ENCODE peak calls at places on chromosomes 16 and 17, in six cellular contexts. P is A549, V is tibial nerve, I is breast epithelium, M is PC-3, K is brain microvascular endothelial cell. G is an unnamed sample.

GRCh38 chr16:30787613-30788378 is 791 bp upstream of the ZNF629 start:
- DNase-seq in P (no peak), V (no peak), I (no peak), M (no peak), K (no peak), G (no peak)

GRCh38 chr17:63996430-63997182 is 1.5 kb upstream of the PRR29 start:
- DNase-seq in P (no peak), V (no peak), I (peak), M (no peak), K (no peak), G (no peak)

GRCh38 chr17:50601789-50602375 is 32.8 kb upstream of the ABCC3 start:
- DNase-seq in P (no peak), V (no peak), I (no peak), M (no peak), K (no peak), G (no peak)

GRCh38 chr16:85944572-85945423 is 45.8 kb downstream of the IRF8 start:
- DNase-seq in P (no peak), V (no peak), I (no peak), M (no peak), K (no peak), G (no peak)

GRCh38 chr17:83099570-83100181 is 20.3 kb downstream of the METRNL start:
- DNase-seq in P (no peak), V (no peak), I (no peak), M (no peak), K (no peak), G (peak)

GRCh38 chr16:56013962-56014552 is 138.9 kb upstream of the CES5A start:
- DNase-seq in P (no peak), V (no peak), I (no peak), M (peak), K (peak), G (peak)

GRCh38 chr16:87507351-87508069 is 14.7 kb upstream of the ZCCHC14 start:
- DNase-seq in P (no peak), V (no peak), I (no peak), M (no peak), K (no peak), G (no peak)

GRCh38 chr17:29825604-29826003 is 104.4 kb downstream of the SSH2 start:
- DNase-seq in P (no peak), V (no peak), I (no peak), M (no peak), K (no peak), G (no peak)

GRCh38 chr17:32819787-32820186 is 57.1 kb downstream of the MYO1D start:
- DNase-seq in P (no peak), V (no peak), I (no peak), M (no peak), K (no peak), G (no peak)

GRCh38 chr17:45895304-45895968 is 1.1 kb downstream of the MAPT start:
- DNase-seq in P (peak), V (no peak), I (peak), M (peak), K (no peak), G (peak)

GRCh38 chr17:1999557-2000251 is 25.4 kb downstream of the RTN4RL1 start:
- DNase-seq in P (no peak), V (no peak), I (peak), M (peak), K (no peak), G (peak)

GRCh38 chr16:22373662-22374310 is 633 bp downstream of the CDR2 start:
- DNase-seq in P (no peak), V (peak), I (peak), M (no peak), K (no peak), G (peak)

GRCh38 chr17:1711804-1712203 is 1.6 kb upstream of the TLCD2 start:
- DNase-seq in P (no peak), V (no peak), I (no peak), M (no peak), K (no peak), G (peak)

GRCh38 chr17:80931421-80932265 is 60.0 kb upstream of the CHMP6 start:
- DNase-seq in P (no peak), V (no peak), I (no peak), M (no peak), K (peak), G (peak)

GRCh38 chr17:43549496-43549895 is 3.4 kb upstream of the ETV4 start:
- DNase-seq in P (no peak), V (no peak), I (no peak), M (no peak), K (no peak), G (no peak)

GRCh38 chr17:74878658-74879057 is 5.9 kb upstream of the FDXR start:
- DNase-seq in P (no peak), V (no peak), I (no peak), M (no peak), K (no peak), G (no peak)

DNA sequence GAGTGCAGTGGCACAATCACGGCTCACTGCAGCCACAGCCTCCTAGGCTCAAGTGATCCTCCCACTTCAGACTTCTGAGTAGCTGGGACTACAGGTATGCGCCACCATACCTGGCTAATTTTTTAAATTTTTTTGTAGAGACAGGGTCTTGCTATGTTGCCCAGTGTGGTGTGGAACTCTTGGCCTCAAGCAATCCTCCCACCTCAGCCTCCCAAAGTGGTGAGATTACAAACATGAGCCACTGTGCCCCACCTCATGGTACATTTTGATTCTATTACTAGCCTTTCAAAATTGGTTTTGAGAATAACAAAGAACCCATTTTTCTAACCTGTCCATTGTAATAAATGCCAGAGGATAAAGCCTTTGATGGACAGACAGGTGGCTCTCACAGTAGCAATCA is 1.4 kb downstream of the CCDC43 start:
- DNase-seq in P (no peak), V (no peak), I (no peak), M (no peak), K (no peak), G (no peak)
- H3K4me3 ChIP-seq in P (peak), V (no peak), I (no peak), M (peak), K (no peak), G (no peak)

DNA sequence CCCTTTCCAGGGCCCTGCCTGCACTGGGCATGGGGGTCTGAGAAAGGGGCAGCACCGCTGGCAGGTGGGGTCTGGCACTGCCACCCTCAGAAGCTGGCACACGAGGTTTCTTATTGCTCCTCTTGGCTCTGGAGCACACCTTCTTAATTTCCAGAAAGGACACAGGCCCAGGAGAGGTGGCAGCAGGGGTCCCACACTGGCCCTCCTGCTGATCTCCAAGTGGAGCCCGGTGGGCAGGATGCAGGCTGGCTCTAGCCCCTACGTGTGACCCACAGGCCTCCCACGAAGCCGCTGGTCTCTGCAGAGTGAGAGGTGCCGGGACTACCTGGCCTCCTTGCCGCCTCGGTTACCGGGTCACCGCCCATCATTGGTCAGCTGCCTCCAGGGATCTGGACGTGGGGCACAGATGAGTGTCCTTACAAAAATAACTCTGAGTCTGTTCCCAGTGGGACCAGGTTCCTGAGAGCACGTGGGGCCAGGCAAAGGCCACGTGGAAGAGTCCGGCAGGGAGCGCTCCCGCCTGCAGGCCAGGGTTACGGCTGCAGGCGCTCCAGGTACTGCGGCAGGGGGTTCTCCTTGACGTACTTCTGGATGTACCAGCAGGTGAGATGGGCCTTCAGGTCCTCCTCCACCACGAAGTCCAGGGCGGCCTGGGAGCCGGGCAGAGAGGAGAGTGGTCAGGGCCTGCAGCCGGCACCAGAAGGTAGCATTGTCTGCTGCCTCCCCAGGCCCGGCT is 10.3 kb downstream of the NATD1 start:
- DNase-seq in P (no peak), V (no peak), I (no peak), M (no peak), K (no peak), G (no peak)
- TF ChIP-seq CTCF in P (no peak), V (no peak), I (no peak), M (no peak), K (no peak), G (no peak)

GRCh38 chr17:72305964-72306551 is 185.2 kb downstream of the SOX9 start:
- DNase-seq in P (no peak), V (peak), I (no peak), M (no peak), K (no peak), G (peak)

GRCh38 chr17:72311004-72311403 is 190.2 kb downstream of the SOX9 start:
- DNase-seq in P (no peak), V (no peak), I (no peak), M (no peak), K (no peak), G (no peak)

GRCh38 chr17:72305472-72305871 is 184.7 kb downstream of the SOX9 start:
- DNase-seq in P (no peak), V (no peak), I (no peak), M (no peak), K (no peak), G (peak)

GRCh38 chr17:72304859-72305258 is 184.0 kb downstream of the SOX9 start:
- DNase-seq in P (no peak), V (no peak), I (no peak), M (no peak), K (no peak), G (no peak)

DNA sequence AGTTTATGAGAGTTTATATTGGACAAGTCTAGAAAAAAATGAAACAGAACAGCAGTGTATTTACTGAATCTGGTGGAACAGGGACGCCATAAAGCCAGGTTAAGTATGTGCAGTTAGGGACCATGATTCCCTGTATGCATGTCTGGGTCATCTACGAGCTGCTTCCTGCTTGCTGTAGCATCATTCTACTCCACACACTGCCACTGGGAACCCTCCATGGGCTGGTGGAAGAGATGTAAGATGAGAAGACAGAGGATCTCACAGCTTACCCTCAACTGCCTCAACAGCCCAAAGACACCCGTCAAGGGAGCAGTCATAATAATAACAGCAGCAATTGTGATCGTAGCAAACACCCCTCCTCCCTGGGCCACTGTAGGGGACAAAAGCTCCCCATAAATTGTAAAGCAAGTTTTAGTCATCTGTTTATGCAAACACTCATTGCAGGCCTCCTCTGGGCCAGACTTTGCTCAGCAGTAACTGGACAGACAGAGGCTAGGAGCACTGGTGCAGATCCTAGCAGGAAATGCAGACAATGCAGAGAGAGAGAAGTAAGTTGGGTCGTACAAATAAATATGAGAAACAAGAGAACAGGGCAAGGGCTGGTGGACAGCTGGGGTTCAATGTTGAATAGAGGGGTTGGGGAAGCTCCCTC is 188.1 kb downstream of the SOX9 start:
- DNase-seq in P (no peak), V (no peak), I (no peak), M (peak), K (no peak), G (no peak)
- H3K4me3 ChIP-seq in P (no peak), V (no peak), I (no peak), M (no peak), K (no peak), G (no peak)

GRCh38 chr17:3687949-3688614 is 7.9 kb downstream of the P2RX5 start:
- DNase-seq in P (no peak), V (no peak), I (no peak), M (no peak), K (no peak), G (no peak)

GRCh38 chr17:3691539-3692166 is 4.3 kb downstream of the P2RX5 start:
- DNase-seq in P (no peak), V (no peak), I (no peak), M (no peak), K (no peak), G (no peak)

GRCh38 chr17:3688852-3689261 is 7.1 kb downstream of the P2RX5 start:
- DNase-seq in P (no peak), V (no peak), I (no peak), M (no peak), K (no peak), G (no peak)

GRCh38 chr17:3690094-3690715 is 5.8 kb downstream of the P2RX5 start:
- DNase-seq in P (no peak), V (no peak), I (no peak), M (no peak), K (no peak), G (no peak)

DNA sequence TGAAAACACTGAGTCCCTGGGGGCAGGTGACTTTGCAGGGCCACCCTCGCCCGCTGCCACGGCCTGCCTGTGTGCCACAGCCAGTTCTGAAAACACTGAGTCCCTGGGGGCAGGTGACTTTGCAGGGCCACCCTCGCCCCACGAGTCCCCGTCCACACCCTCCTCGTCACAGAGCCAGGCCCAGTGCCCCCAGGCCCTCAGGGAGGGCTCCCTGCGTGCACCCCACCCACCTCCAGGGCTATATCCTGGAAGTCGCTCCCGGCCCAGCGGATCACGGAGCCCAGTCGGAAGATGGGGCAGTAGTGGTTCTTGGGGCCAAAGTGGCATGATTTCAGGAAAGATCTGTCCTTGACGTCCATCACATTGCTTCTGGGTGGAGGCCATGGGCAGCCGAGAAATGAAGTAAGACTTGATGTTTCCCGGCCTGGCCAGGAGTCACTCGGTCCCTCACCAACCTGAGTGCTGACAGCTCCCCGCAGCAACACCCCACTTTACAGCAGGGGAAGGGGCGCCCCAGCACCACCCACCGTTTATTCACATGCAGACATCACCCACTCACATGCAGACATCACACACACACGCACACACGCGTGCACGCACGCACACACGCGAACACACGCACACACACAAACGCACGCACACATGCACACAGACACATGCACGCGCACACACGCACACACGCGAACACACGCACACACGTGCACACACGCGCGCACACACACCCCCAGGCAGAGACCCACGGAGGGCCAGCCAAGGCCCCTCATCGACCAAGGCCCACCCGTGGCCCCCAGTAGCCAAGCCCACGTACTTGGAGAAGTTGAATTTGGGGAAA is 6.5 kb downstream of the P2RX5 start:
- DNase-seq in P (no peak), V (no peak), I (no peak), M (no peak), K (no peak), G (no peak)
- TF ChIP-seq CTCF in P (no peak), V (no peak), I (no peak), M (no peak), K (no peak), G (no peak)

GRCh38 chr16:84774810-84775209 is 45.0 kb upstream of the CRISPLD2 start:
- DNase-seq in P (no peak), V (peak), I (no peak), M (peak), K (peak), G (peak)
- H3K4me3 ChIP-seq in P (no peak), V (no peak), I (no peak), M (no peak), K (no peak), G (no peak)

G was measured in fibroblast of villous mesenchyme.